ENCODE peak calls at places on chromosome 7, in eight cellular contexts. K is HAP-1, L is NCI-H510A treated with DMSO at 0.1 percent for 48 hours, J is endothelial cell, G is anterior cingulate cortex, F is A549, D is transverse colon, W is IMR-90. C is an unnamed sample.

GRCh38 chr7:33050425-33051318 is 11.9 kb downstream of the NT5C3A start:
- DNase-seq in K (peak), L (peak), J (peak), G (no peak), F (peak), D (no peak), W (peak), C (no peak)

GRCh38 chr7:97145068-97145467 is 27.6 kb downstream of the SDHAF3 start:
- DNase-seq in K (peak), L (peak), J (no peak), G (no peak), F (peak), D (no peak), W (peak), C (no peak)

GRCh38 chr7:74587435-74588126 is 69.9 kb upstream of the GTF2I start:
- DNase-seq in K (no peak), L (peak), J (peak), G (no peak), F (peak), D (peak), W (peak), C (no peak)

GRCh38 chr7:101602484-101603241 is 26.4 kb downstream of the MYL10 start:
- DNase-seq in K (peak), L (peak), J (peak), G (peak), F (peak), D (peak), W (peak), C (peak)

GRCh38 chr7:88169717-88170320 is 50.0 kb downstream of the SRI start:
- DNase-seq in K (peak), L (peak), J (no peak), G (no peak), F (peak), D (no peak), W (peak), C (no peak)

GRCh38 chr7:7830122-7830878 is 111.9 kb upstream of the RPA3 start:
- DNase-seq in K (no peak), L (no peak), J (no peak), G (no peak), F (no peak), D (no peak), W (no peak), C (no peak)

GRCh38 chr7:156177396-156178055 is 365.3 kb upstream of the SHH start:
- DNase-seq in K (no peak), L (no peak), J (no peak), G (no peak), F (no peak), D (no peak), W (no peak), C (no peak)

GRCh38 chr7:19665399-19666008 is 43.3 kb downstream of the POLR1F start:
- DNase-seq in K (peak), L (peak), J (no peak), G (no peak), F (peak), D (no peak), W (peak), C (no peak)

GRCh38 chr7:102125127-102125561 is 161.5 kb upstream of the SH2B2 start:
- DNase-seq in K (no peak), L (peak), J (no peak), G (no peak), F (peak), D (peak), W (peak), C (no peak)

GRCh38 chr7:33982425-33982786 is 77.1 kb downstream of the BMPER start:
- DNase-seq in K (no peak), L (no peak), J (no peak), G (no peak), F (peak), D (no peak), W (peak), C (no peak)

GRCh38 chr7:144670251-144670650 is 165.6 kb downstream of the TPK1 start:
- DNase-seq in K (peak), L (no peak), J (no peak), G (no peak), F (no peak), D (no peak), W (no peak), C (no peak)

GRCh38 chr7:128405345-128406146 is 4.2 kb downstream of the IMPDH1 start:
- DNase-seq in K (peak), L (peak), J (no peak), G (no peak), F (no peak), D (peak), W (peak), C (peak)

GRCh38 chr7:2687881-2688318 is at the start of gene AMZ1:
- DNase-seq in K (no peak), L (no peak), J (no peak), G (no peak), F (no peak), D (no peak), W (no peak), C (no peak)

GRCh38 chr7:135193615-135194081 is 17.7 kb downstream of the WDR91 start:
- DNase-seq in K (no peak), L (no peak), J (no peak), G (no peak), F (no peak), D (no peak), W (peak), C (no peak)

GRCh38 chr7:1670894-1671875 is 1.1 kb downstream of the ELFN1 start:
- DNase-seq in K (no peak), L (no peak), J (no peak), G (no peak), F (no peak), D (no peak), W (no peak), C (no peak)

GRCh38 chr7:47803846-47804245 is 144.4 kb downstream of the PKD1L1 start:
- DNase-seq in K (no peak), L (no peak), J (no peak), G (no peak), F (no peak), D (no peak), W (no peak), C (no peak)

GRCh38 chr7:108066486-108066885 is 63.5 kb upstream of the LAMB1 start:
- DNase-seq in K (no peak), L (no peak), J (no peak), G (no peak), F (no peak), D (no peak), W (no peak), C (no peak)

GRCh38 chr7:141526115-141526514 is 25.1 kb upstream of the AGK start:
- DNase-seq in K (no peak), L (no peak), J (no peak), G (no peak), F (no peak), D (no peak), W (no peak), C (no peak)

GRCh38 chr7:163298-163695 is 29.1 kb upstream of the FAM20C start:
- DNase-seq in K (no peak), L (no peak), J (no peak), G (no peak), F (no peak), D (no peak), W (no peak), C (no peak)

GRCh38 chr7:153381275-153382119 is 621.9 kb downstream of the ACTR3B start:
- DNase-seq in K (peak), L (no peak), J (peak), G (peak), F (peak), D (peak), W (no peak), C (peak)

GRCh38 chr7:105364748-105365147 is 24.0 kb downstream of the SRPK2 start:
- DNase-seq in K (no peak), L (no peak), J (no peak), G (no peak), F (no peak), D (no peak), W (no peak), C (no peak)

GRCh38 chr7:106023369-106024322 is 60.6 kb downstream of the CDHR3 start:
- DNase-seq in K (no peak), L (no peak), J (no peak), G (no peak), F (no peak), D (no peak), W (no peak), C (no peak)

GRCh38 chr7:119197872-119198527 is 973.5 kb downstream of the ANKRD7 start:
- DNase-seq in K (peak), L (peak), J (peak), G (no peak), F (peak), D (no peak), W (peak), C (peak)

GRCh38 chr7:303884-304573 is 14.1 kb downstream of the FOXL3 start:
- DNase-seq in K (no peak), L (no peak), J (no peak), G (no peak), F (no peak), D (no peak), W (no peak), C (no peak)

GRCh38 chr7:108001759-108002725 is 919 bp downstream of the LAMB1 start:
- DNase-seq in K (no peak), L (no peak), J (peak), G (no peak), F (no peak), D (peak), W (peak), C (peak)

GRCh38 chr7:105026750-105027149 is 12.7 kb downstream of the KMT2E start:
- DNase-seq in K (no peak), L (no peak), J (no peak), G (no peak), F (no peak), D (no peak), W (no peak), C (no peak)

GRCh38 chr7:26156454-26157365 is 4.7 kb downstream of the NFE2L3 start:
- DNase-seq in K (peak), L (no peak), J (no peak), G (no peak), F (peak), D (peak), W (peak), C (no peak)

GRCh38 chr7:50502947-50503346 is 52.8 kb upstream of the FIGNL1 start:
- DNase-seq in K (no peak), L (no peak), J (no peak), G (no peak), F (no peak), D (no peak), W (no peak), C (no peak)

GRCh38 chr7:116328161-116328560 is 117.8 kb downstream of the TES start:
- DNase-seq in K (no peak), L (no peak), J (no peak), G (no peak), F (no peak), D (no peak), W (no peak), C (no peak)

GRCh38 chr7:106999023-106999422 is 45.5 kb upstream of the PRKAR2B start:
- DNase-seq in K (no peak), L (no peak), J (no peak), G (no peak), F (no peak), D (no peak), W (peak), C (no peak)

GRCh38 chr7:84336303-84336702 is 141.7 kb upstream of the SEMA3A start:
- DNase-seq in K (no peak), L (no peak), J (no peak), G (no peak), F (no peak), D (no peak), W (peak), C (no peak)

GRCh38 chr7:127588697-127589482 is 679 bp downstream of the ARF5 start:
- DNase-seq in K (peak), L (peak), J (peak), G (peak), F (peak), D (peak), W (peak), C (peak)

GRCh38 chr7:51301806-51302205 is 14.8 kb downstream of the COBL start:
- DNase-seq in K (no peak), L (no peak), J (no peak), G (no peak), F (no peak), D (no peak), W (no peak), C (no peak)

GRCh38 chr7:22481726-22482125 is 18.3 kb downstream of the STEAP1B start:
- DNase-seq in K (no peak), L (peak), J (no peak), G (no peak), F (no peak), D (no peak), W (no peak), C (no peak)

GRCh38 chr7:151695856-151696555 is 176.3 kb upstream of the RHEB start:
- DNase-seq in K (no peak), L (no peak), J (no peak), G (no peak), F (no peak), D (no peak), W (no peak), C (no peak)

GRCh38 chr7:1403844-1404404 is 55.3 kb downstream of the MICALL2 start:
- DNase-seq in K (peak), L (no peak), J (no peak), G (no peak), F (peak), D (no peak), W (peak), C (peak)

GRCh38 chr7:147879116-147879750 is 711.3 kb upstream of the C7orf33 start:
- DNase-seq in K (no peak), L (no peak), J (no peak), G (no peak), F (no peak), D (no peak), W (no peak), C (no peak)

GRCh38 chr7:92837214-92837749 is 909 bp upstream of the CDK6 start:
- DNase-seq in K (no peak), L (no peak), J (no peak), G (no peak), F (no peak), D (no peak), W (peak), C (no peak)

GRCh38 chr7:24301703-24302102 is 17.7 kb downstream of the NPY start:
- DNase-seq in K (no peak), L (no peak), J (no peak), G (no peak), F (no peak), D (no peak), W (no peak), C (no peak)

GRCh38 chr7:126727930-126728331 is 524.8 kb downstream of the GRM8 start:
- DNase-seq in K (no peak), L (no peak), J (no peak), G (no peak), F (peak), D (no peak), W (no peak), C (no peak)